ENCODE peak calls at places on chromosome 3, in five cellular contexts. Q, M, T, L and H are unnamed samples.

GRCh38 chr3:28924744-28925360 is 356.0 kb upstream of the RBMS3 start:
- DNase-seq in Q (peak; percentile 38), L (no peak), T (no peak), M (no peak), H (no peak)

GRCh38 chr3:113211370-113212154 is at the start of gene BOC:
- DNase-seq in M (peak; percentile 77), Q (no peak), L (no peak), T (no peak), H (peak; percentile 47)

GRCh38 chr3:28853830-28854229 is 427.0 kb upstream of the RBMS3 start:
- DNase-seq in M (no peak), L (no peak), Q (no peak), T (no peak), H (no peak)

GRCh38 chr3:154214320-154214719 is 93.1 kb downstream of the ARHGEF26 start:
- DNase-seq in L (no peak), M (no peak), Q (no peak), T (no peak), H (no peak)

GRCh38 chr3:185049710-185050109 is 103.2 kb downstream of the C3orf70 start:
- DNase-seq in Q (no peak), T (no peak), L (no peak), M (peak; percentile 31), H (no peak)

GRCh38 chr3:182812123-182812522 is 18.8 kb downstream of the ATP11B start:
- DNase-seq in M (no peak), T (no peak), Q (no peak), L (no peak), H (no peak)

GRCh38 chr3:120767106-120767505 is 24.6 kb downstream of the GTF2E1 start:
- DNase-seq in M (no peak), Q (no peak), T (no peak), L (no peak), H (no peak)

GRCh38 chr3:44477312-44478030 is at the start of gene ZNF445:
- DNase-seq in Q (peak; percentile 58), L (peak; percentile 91), M (peak; percentile 95), T (peak; percentile 24), H (peak; percentile 81)

GRCh38 chr3:41881233-41881821 is 80.6 kb downstream of the ULK4 start:
- DNase-seq in T (peak; percentile 17), L (no peak), M (peak; percentile 41), Q (peak; percentile 16), H (peak; percentile 15)

GRCh38 chr3:107525954-107526305 is 3.2 kb downstream of the BBX start:
- DNase-seq in Q (no peak), L (no peak), M (no peak), T (peak; percentile 3), H (no peak)

GRCh38 chr3:134274571-134274970 is 23.9 kb upstream of the RYK start:
- DNase-seq in M (no peak), Q (no peak), L (no peak), T (no peak), H (no peak)